ENCODE peak calls at places on chromosomes 4 and X, in six cellular contexts. C is RPMI8226, D is heart left ventricle, S is NT2/D1, Y is GM18507, L is esophagus squamous epithelium. J is an unnamed sample.

GRCh38 chrX:108347800-108348199 is 90.4 kb downstream of the COL4A6 start:
- DNase-seq in C (no peak), D (no peak), S (peak), Y (no peak), L (no peak), J (no peak)

GRCh38 chr4:24226018-24226417 is 336.2 kb upstream of the PPARGC1A start:
- DNase-seq in C (no peak), D (no peak), S (no peak), Y (no peak), L (no peak), J (no peak)

GRCh38 chrX:112844250-112844649 is 3.6 kb upstream of the AMOT start:
- DNase-seq in C (no peak), D (no peak), S (no peak), Y (no peak), L (no peak), J (no peak)

GRCh38 chrX:140040397-140040796 is 75.1 kb upstream of the CXorf66 start:
- DNase-seq in C (no peak), D (no peak), S (no peak), Y (no peak), L (no peak), J (peak)

GRCh38 chr4:26899991-26900390 is 39.4 kb downstream of the STIM2 start:
- DNase-seq in C (no peak), D (no peak), S (no peak), Y (no peak), L (no peak), J (no peak)

GRCh38 chr4:40264497-40264896 is 67.7 kb downstream of the RHOH start:
- DNase-seq in C (no peak), D (no peak), S (no peak), Y (no peak), L (no peak), J (no peak)

GRCh38 chr4:97150966-97151365 is 992.3 kb downstream of the STPG2 start:
- DNase-seq in C (no peak), D (no peak), S (no peak), Y (no peak), L (no peak), J (no peak)

GRCh38 chr4:38190717-38191178 is 230.6 kb downstream of the PTTG2 start:
- DNase-seq in C (no peak), D (no peak), S (no peak), Y (no peak), L (no peak), J (no peak)

GRCh38 chr4:123398151-123398802 is 1.7 kb downstream of the SPRY1 start:
- DNase-seq in C (peak), D (peak), S (peak), Y (peak), L (no peak), J (peak)

GRCh38 chr4:27407616-27408015 is 547.0 kb downstream of the STIM2 start:
- DNase-seq in C (no peak), D (no peak), S (no peak), Y (no peak), L (no peak), J (no peak)

GRCh38 chr4:152894673-152895072 is 41.5 kb upstream of the FHDC1 start:
- DNase-seq in C (no peak), D (no peak), S (no peak), Y (no peak), L (no peak), J (no peak)

GRCh38 chr4:47642985-47643745 is 158.1 kb downstream of the ATP10D start:
- DNase-seq in C (no peak), D (no peak), S (no peak), Y (no peak), L (no peak), J (no peak)

GRCh38 chr4:139783761-139784484 is 118.3 kb downstream of the MGST2 start:
- DNase-seq in C (no peak), D (no peak), S (no peak), Y (no peak), L (no peak), J (no peak)

GRCh38 chr4:156898373-156899117 is 73.1 kb downstream of the PDGFC start:
- DNase-seq in C (no peak), D (no peak), S (no peak), Y (no peak), L (no peak), J (no peak)

GRCh38 chr4:140754918-140755810 is 1.0 kb downstream of the TBC1D9 start:
- DNase-seq in C (no peak), D (no peak), S (no peak), Y (no peak), L (no peak), J (no peak)

GRCh38 chrX:68462653-68463052 is 29.4 kb upstream of the OPHN1 start:
- DNase-seq in C (peak), D (no peak), S (peak), Y (no peak), L (no peak), J (peak)

GRCh38 chr4:77930876-77931275 is 68.2 kb downstream of the MRPL1 start:
- DNase-seq in C (no peak), D (no peak), S (no peak), Y (no peak), L (no peak), J (no peak)

GRCh38 chr4:6687947-6688878 is 5.5 kb upstream of the S100P start:
- DNase-seq in C (no peak), D (no peak), S (no peak), Y (no peak), L (no peak), J (peak)

GRCh38 chr4:173528378-173529321 is 1.4 kb downstream of the HAND2 start:
- DNase-seq in C (no peak), D (peak), S (no peak), Y (no peak), L (no peak), J (no peak)

GRCh38 chrX:2484232-2484631 is 16.5 kb downstream of the DHRSX start:
- DNase-seq in C (no peak), D (no peak), S (no peak), Y (no peak), L (no peak), J (no peak)

GRCh38 chrX:9379697-9380551 is 84.9 kb upstream of the TBL1X start:
- DNase-seq in C (no peak), D (no peak), S (no peak), Y (no peak), L (no peak), J (no peak)

GRCh38 chr4:170853422-170854021 is 763.8 kb upstream of the AADAT start:
- DNase-seq in C (peak), D (peak), S (peak), Y (peak), L (no peak), J (peak)

GRCh38 chrX:129823523-129823922 is 20.2 kb downstream of the ZDHHC9 start:
- DNase-seq in C (no peak), D (no peak), S (no peak), Y (no peak), L (no peak), J (no peak)

GRCh38 chr4:73620115-73620792 is at the start of gene RASSF6:
- DNase-seq in C (peak), D (no peak), S (peak), Y (no peak), L (no peak), J (no peak)

GRCh38 chr4:7004331-7004730 is 38.8 kb upstream of the TADA2B start:
- DNase-seq in C (no peak), D (no peak), S (no peak), Y (no peak), L (no peak), J (no peak)

GRCh38 chr4:8118531-8118930 is 40.1 kb downstream of the ABLIM2 start:
- DNase-seq in C (no peak), D (no peak), S (no peak), Y (no peak), L (no peak), J (no peak)

GRCh38 chr4:81352476-81352875 is 119.2 kb downstream of the RASGEF1B start:
- DNase-seq in C (no peak), D (no peak), S (no peak), Y (no peak), L (no peak), J (no peak)

GRCh38 chrX:46618947-46619346 is 45.4 kb downstream of the CHST7 start:
- DNase-seq in C (no peak), D (no peak), S (no peak), Y (no peak), L (no peak), J (no peak)

GRCh38 chrX:1212532-1212931 is at the start of gene CRLF2:
- DNase-seq in C (peak), D (no peak), S (no peak), Y (peak), L (no peak), J (no peak)

GRCh38 chr4:74175379-74175778 is 17.5 kb downstream of the MTHFD2L start:
- DNase-seq in C (no peak), D (no peak), S (no peak), Y (no peak), L (no peak), J (no peak)

GRCh38 chrX:154800508-154801207 is 4.6 kb downstream of the MPP1 start:
- DNase-seq in C (no peak), D (no peak), S (no peak), Y (no peak), L (no peak), J (peak)

GRCh38 chr4:182206266-182206665 is 36.9 kb upstream of the TENM3 start:
- DNase-seq in C (no peak), D (no peak), S (no peak), Y (no peak), L (no peak), J (no peak)